ENCODE peak calls at places on chromosomes 2 and 18, in ten cellular contexts. K, M, I, N, H, E, W, T, S and Q are unnamed samples.

GRCh38 chr2:169105433-169105832 is 36.1 kb downstream of the DHRS9 start:
- DNase-seq in E (no peak), T (no peak), H (no peak), M (no peak), S (no peak), I (no peak), K (no peak), N (no peak), W (no peak), Q (no peak)

GRCh38 chr18:78736015-78736690 is 243.5 kb upstream of the SALL3 start:
- DNase-seq in S (no peak), W (peak), I (no peak), N (no peak), T (no peak), H (no peak), M (no peak), K (no peak), E (no peak), Q (no peak)

GRCh38 chr2:238158807-238159539 is at the start of gene ERFE:
- DNase-seq in E (no peak), K (no peak), M (no peak), T (peak), H (peak), I (no peak), N (peak), W (peak), S (no peak), Q (peak)

GRCh38 chr2:177154809-177155208 is 57.8 kb upstream of the HNRNPA3 start:
- DNase-seq in N (no peak), I (no peak), M (no peak), K (no peak), W (no peak), H (no peak), S (no peak), E (no peak), T (no peak), Q (no peak)

GRCh38 chr2:84373866-84374265 is 85.2 kb downstream of the SUCLG1 start:
- DNase-seq in N (no peak), E (no peak), S (no peak), W (no peak), T (no peak), H (no peak), M (no peak), K (no peak), I (no peak), Q (no peak)

GRCh38 chr18:48750485-48751175 is 200.1 kb downstream of the SMAD7 start:
- DNase-seq in K (no peak), T (no peak), N (no peak), M (no peak), I (no peak), E (no peak), S (no peak), W (no peak), H (no peak), Q (no peak)

GRCh38 chr2:8684885-8685696 is 3.2 kb downstream of the ID2 start:
- DNase-seq in S (peak), I (peak), K (no peak), T (peak), M (peak), W (peak), H (peak), N (peak), E (peak), Q (peak)

GRCh38 chr2:75737961-75738360 is 27.2 kb upstream of the GCFC2 start:
- DNase-seq in E (no peak), S (no peak), T (no peak), H (no peak), N (no peak), K (no peak), W (no peak), M (no peak), I (no peak), Q (no peak)

GRCh38 chr18:1018211-1018651 is 113.6 kb downstream of the ADCYAP1 start:
- DNase-seq in N (peak), W (no peak), H (no peak), E (no peak), K (no peak), S (no peak), M (no peak), I (no peak), T (peak), Q (no peak)

GRCh38 chr2:154400891-154401290 is 297.6 kb upstream of the KCNJ3 start:
- DNase-seq in S (no peak), E (no peak), H (no peak), W (no peak), I (no peak), N (no peak), T (no peak), K (no peak), M (no peak), Q (no peak)